ENCODE peak calls at places on chromosome 20, in four cellular contexts. G is GM13977, R is tibial artery, L is suprapubic skin. N is an unnamed sample.

GRCh38 chr20:23649242-23649641 is 11.5 kb upstream of the CST3 start:
- DNase-seq in G (no peak), R (no peak), L (no peak), N (no peak)

GRCh38 chr20:62378215-62378614 is 8.7 kb upstream of the RPS21 start:
- DNase-seq in G (no peak), R (no peak), L (no peak), N (no peak)

GRCh38 chr20:40457404-40457803 is 231.6 kb downstream of the MAFB start:
- DNase-seq in G (no peak), R (no peak), L (no peak), N (no peak)

GRCh38 chr20:63546686-63547483 is 664 bp downstream of the SRMS start:
- DNase-seq in G (no peak), R (no peak), L (no peak), N (no peak)

GRCh38 chr20:6828794-6829423 is 61.4 kb downstream of the BMP2 start:
- DNase-seq in G (peak), R (no peak), L (no peak), N (peak)

GRCh38 chr20:62602550-62602949 is 39.8 kb upstream of the SLCO4A1 start:
- DNase-seq in G (no peak), R (no peak), L (no peak), N (no peak)

GRCh38 chr20:63503524-63503923 is 4.6 kb upstream of the EEF1A2 start:
- DNase-seq in G (no peak), R (no peak), L (no peak), N (no peak)

GRCh38 chr20:44211177-44212039 is 837 bp upstream of the OSER1 start:
- DNase-seq in G (no peak), R (peak), L (no peak), N (no peak)

GRCh38 chr20:61937963-61938838 is 127.5 kb downstream of the TAF4 start:
- DNase-seq in G (no peak), R (peak), L (peak), N (no peak)

GRCh38 chr20:46021361-46022359 is 7.4 kb upstream of the SLC12A5 start:
- DNase-seq in G (peak), R (no peak), L (no peak), N (peak)

GRCh38 chr20:46023148-46023484 is 5.9 kb upstream of the SLC12A5 start:
- DNase-seq in G (no peak), R (no peak), L (no peak), N (no peak)

GRCh38 chr20:46022411-46023147 is 6.4 kb upstream of the SLC12A5 start:
- DNase-seq in G (peak), R (no peak), L (no peak), N (peak)

GRCh38 chr20:46025376-46025783 is 3.6 kb upstream of the SLC12A5 start:
- DNase-seq in G (no peak), R (no peak), L (no peak), N (no peak)

DNA sequence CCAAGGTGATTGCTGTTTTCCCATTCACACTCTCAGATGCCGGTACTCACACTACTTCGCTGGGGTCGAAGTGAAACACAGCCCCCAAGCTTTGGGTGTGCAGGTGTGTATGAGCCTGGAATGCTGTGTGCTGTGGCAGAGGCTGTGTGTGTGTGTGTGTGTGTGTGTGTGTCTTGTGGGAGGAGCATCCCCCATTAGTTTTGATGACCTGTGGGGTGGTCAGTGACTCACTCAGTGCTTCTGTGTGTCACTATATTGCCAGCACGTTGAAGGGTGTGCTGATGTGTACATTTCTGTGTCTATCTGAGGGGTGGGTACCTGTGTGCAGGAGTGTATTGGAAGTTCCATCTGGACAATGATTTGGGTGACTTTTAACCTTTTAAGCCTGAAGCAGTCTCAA is 5.0 kb upstream of the SLC12A5 start:
- DNase-seq in G (no peak), R (no peak), L (no peak), N (no peak)
- TF ChIP-seq CTCF in G (no peak), R (no peak), L (no peak), N (no peak)

DNA sequence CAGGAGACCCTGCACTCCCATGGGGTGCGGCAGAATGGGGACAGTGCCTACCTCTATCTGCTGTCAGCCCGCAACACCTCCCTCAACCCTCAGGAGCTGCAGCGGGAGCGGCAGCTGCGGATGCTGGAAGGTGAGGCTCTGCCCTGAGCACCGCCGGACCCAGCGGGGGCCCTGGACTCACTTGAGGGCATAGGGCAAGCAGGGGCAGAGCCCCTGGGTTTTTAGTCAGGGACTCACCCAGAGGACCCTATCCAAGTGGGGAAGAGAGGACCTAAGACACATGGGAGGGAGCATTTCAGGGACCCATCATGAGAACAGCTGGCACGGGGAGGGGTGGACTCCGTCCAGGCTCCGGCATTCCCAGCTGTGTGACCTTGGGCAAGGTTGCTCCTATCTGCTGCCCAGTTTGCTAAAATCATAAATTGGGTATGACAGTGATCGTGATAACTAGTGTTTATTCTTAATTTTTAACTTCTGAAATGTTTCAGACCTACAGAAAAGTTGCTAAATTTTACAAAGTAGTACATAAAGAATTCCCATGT is 9.8 kb downstream of the RBCK1 start:
- DNase-seq in G (no peak), R (peak), L (no peak), N (no peak)
- TF ChIP-seq CTCF in G (no peak), R (no peak), L (no peak), N (no peak)

DNA sequence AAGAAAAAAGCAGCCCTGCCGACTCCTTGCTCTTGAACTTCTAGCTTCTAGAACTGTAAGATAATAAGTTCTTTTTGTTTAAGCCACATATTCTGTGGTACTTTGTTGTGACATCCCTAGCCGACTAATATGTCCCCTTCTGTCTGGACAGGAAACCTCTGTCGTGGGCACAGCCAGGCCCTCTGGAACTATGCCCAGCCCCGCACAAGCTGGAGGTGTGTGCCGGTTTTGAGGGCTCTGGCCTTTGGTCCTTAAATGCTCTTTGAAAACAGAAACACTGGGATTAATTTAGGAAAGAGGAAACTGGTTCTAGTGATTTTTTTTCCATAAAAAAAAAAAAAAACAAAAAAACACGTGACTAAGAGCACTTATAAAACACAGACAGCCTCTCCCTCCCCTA is 244.4 kb downstream of the NFATC2 start:
- DNase-seq in G (no peak), R (no peak), L (no peak), N (no peak)
- TF ChIP-seq CTCF in G (no peak), R (no peak), L (no peak), N (no peak)

DNA sequence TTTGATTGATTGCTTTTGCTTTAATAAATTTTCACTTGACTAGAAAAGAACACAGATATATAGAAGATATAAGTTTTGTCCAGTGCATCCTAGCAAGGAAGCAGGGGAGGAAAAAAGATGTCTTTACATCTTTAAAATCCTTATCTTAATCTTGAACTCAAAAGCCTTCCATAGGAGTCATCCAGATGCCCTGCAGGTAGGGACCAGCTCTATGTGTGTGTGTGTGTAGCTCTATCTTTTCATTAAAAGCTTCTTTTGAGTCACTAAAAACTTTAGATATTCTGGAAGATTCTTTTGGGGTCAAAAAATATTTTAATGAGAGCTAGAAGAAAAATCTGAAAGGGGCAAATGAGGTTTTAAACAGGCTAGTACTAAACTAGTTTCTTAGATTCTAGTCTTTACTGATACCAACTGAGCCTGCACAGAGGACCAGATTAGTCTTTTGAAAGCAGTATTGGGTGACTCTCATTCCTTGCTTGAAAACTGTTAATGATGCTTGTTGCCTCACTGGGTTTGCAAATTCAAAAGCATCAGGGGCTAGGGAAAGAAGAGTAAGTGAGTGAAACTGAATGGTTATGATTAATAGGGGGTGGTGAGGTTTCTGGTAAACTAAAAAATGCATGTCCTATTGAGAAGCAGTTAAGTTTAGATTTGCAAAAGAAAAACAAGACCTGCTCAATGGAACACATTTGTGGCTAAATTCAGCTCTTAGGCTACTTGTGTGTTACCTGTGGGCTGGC is 40.6 kb upstream of the JAG1 start:
- DNase-seq in G (no peak), R (no peak), L (no peak), N (no peak)
- TF ChIP-seq CTCF in G (no peak), R (no peak), L (no peak), N (no peak)

GRCh38 chr20:16664031-16664430 is 65.8 kb upstream of the SNRPB2 start:
- DNase-seq in G (no peak), R (no peak), L (no peak), N (no peak)

GRCh38 chr20:16662462-16662861 is 67.4 kb upstream of the SNRPB2 start:
- DNase-seq in G (no peak), R (no peak), L (no peak), N (no peak)

GRCh38 chr20:16661738-16662137 is 68.1 kb upstream of the SNRPB2 start:
- DNase-seq in G (no peak), R (no peak), L (no peak), N (no peak)

GRCh38 chr20:16671753-16672152 is 58.1 kb upstream of the SNRPB2 start:
- DNase-seq in G (no peak), R (no peak), L (no peak), N (no peak)

GRCh38 chr20:16666272-16666671 is 63.6 kb upstream of the SNRPB2 start:
- DNase-seq in G (no peak), R (no peak), L (no peak), N (no peak)
- TF ChIP-seq CTCF in G (no peak), R (no peak), L (no peak), N (peak)

GRCh38 chr20:48350291-48350988 is 477.4 kb downstream of the PREX1 start:
- DNase-seq in G (no peak), R (no peak), L (no peak), N (no peak)
- TF ChIP-seq CTCF in G (peak), R (no peak), L (no peak), N (peak)